ENCODE peak calls at places on chromosomes 16 and 17, in six cellular contexts. N is AG04450; L is heart left ventricle; V is Calu3; D is activated CD8-positive, alpha-beta T cell treated with anti-CD3 and anti-CD28 coated beads for 36 hours; Y is pancreas. G is an unnamed sample.
A peak's percentile ranks its signal among the peaks of the same experiment; 100 is the strongest.

GRCh38 chr16:27480761-27481160 is 69.0 kb downstream of the GTF3C1 start:
- DNase-seq in N (no peak), L (no peak), V (no peak), Y (no peak), D (no peak), G (no peak)

GRCh38 chr17:27396941-27397340 is 59.3 kb upstream of the KSR1 start:
- DNase-seq in D (no peak), L (no peak), V (no peak), N (no peak), Y (no peak), G (no peak)

GRCh38 chr17:65444049-65444448 is 117.4 kb downstream of the AXIN2 start:
- DNase-seq in V (no peak), N (no peak), Y (no peak), L (no peak), D (no peak), G (no peak)

GRCh38 chr17:79545251-79546005 is 65.4 kb downstream of the RBFOX3 start:
- DNase-seq in Y (no peak), N (no peak), V (no peak), D (no peak), L (no peak), G (no peak)

GRCh38 chr17:72719582-72720493 is 372.6 kb downstream of the SLC39A11 start:
- DNase-seq in N (no peak), V (no peak), Y (no peak), D (peak; percentile 87), L (no peak), G (no peak)

GRCh38 chr17:78645421-78646295 is 68.5 kb upstream of the DNAH17 start:
- DNase-seq in L (peak; percentile 88), D (peak; percentile 78), V (peak; percentile 25), Y (no peak), N (no peak), G (no peak)

GRCh38 chr16:84082835-84083569 is 33.7 kb downstream of the MBTPS1 start:
- DNase-seq in V (no peak), N (no peak), L (no peak), Y (no peak), D (no peak), G (no peak)

GRCh38 chr17:44518032-44518431 is 14.8 kb upstream of the GPATCH8 start:
- DNase-seq in Y (no peak), N (no peak), V (no peak), D (no peak), L (no peak), G (no peak)

GRCh38 chr16:12522334-12522733 is 281.4 kb downstream of the CPPED1 start:
- DNase-seq in D (no peak), Y (no peak), V (no peak), L (no peak), N (no peak), G (no peak)

GRCh38 chr17:40558300-40558584 is 7.0 kb downstream of the CCR7 start:
- DNase-seq in V (no peak), D (no peak), L (no peak), Y (no peak), N (no peak), G (no peak)

GRCh38 chr16:3602320-3602653 is 9.1 kb downstream of the SLX4 start:
- DNase-seq in L (no peak), V (no peak), D (no peak), N (no peak), Y (no peak), G (no peak)

GRCh38 chr16:67258160-67258835 is 9.5 kb downstream of the SLC9A5 start:
- DNase-seq in N (no peak), L (no peak), Y (no peak), D (no peak), V (no peak), G (no peak)

GRCh38 chr17:3557768-3558583 is at the start of gene TRPV3:
- DNase-seq in V (peak; percentile 90), L (no peak), N (no peak), Y (peak; percentile 95), D (peak; percentile 68), G (no peak)

GRCh38 chr17:57255182-57255775 is 1.0 kb upstream of the MSI2 start:
- DNase-seq in Y (no peak), D (no peak), V (no peak), N (no peak), L (no peak), G (no peak)

GRCh38 chr16:47064775-47065174 is 79.0 kb downstream of the NETO2 start:
- DNase-seq in Y (no peak), D (no peak), V (no peak), L (no peak), N (no peak), G (no peak)

GRCh38 chr17:45172541-45173286 is 11.0 kb downstream of the HEXIM2 start:
- DNase-seq in L (peak; percentile 72), V (peak; percentile 99), D (peak; percentile 77), Y (peak; percentile 83), N (no peak), G (peak; percentile 16)

GRCh38 chr17:47847341-47848197 is 3.4 kb downstream of the SP6 start:
- DNase-seq in V (no peak), Y (no peak), N (no peak), L (no peak), D (peak; percentile 54), G (peak; percentile 58)

GRCh38 chr17:47843391-47843730 is 2.3 kb upstream of the SCRN2 start:
- DNase-seq in Y (no peak), N (no peak), L (no peak), V (no peak), D (no peak), G (no peak)

GRCh38 chr17:47844230-47844629 is 3.2 kb upstream of the SCRN2 start:
- DNase-seq in L (no peak), V (no peak), D (no peak), Y (no peak), N (no peak), G (no peak)

GRCh38 chr17:47846741-47847340 is 4.1 kb downstream of the SP6 start:
- DNase-seq in Y (no peak), V (no peak), D (no peak), L (no peak), N (no peak), G (peak; percentile 66)

GRCh38 chr17:47844814-47845453 is 3.9 kb upstream of the SCRN2 start:
- DNase-seq in Y (no peak), N (no peak), L (no peak), V (no peak), D (no peak), G (no peak)
- TF ChIP-seq CTCF in Y (no peak), N (peak; percentile 58), L (no peak), V (peak; percentile 74), D (peak; percentile 34), G (peak; percentile 39)

DNA sequence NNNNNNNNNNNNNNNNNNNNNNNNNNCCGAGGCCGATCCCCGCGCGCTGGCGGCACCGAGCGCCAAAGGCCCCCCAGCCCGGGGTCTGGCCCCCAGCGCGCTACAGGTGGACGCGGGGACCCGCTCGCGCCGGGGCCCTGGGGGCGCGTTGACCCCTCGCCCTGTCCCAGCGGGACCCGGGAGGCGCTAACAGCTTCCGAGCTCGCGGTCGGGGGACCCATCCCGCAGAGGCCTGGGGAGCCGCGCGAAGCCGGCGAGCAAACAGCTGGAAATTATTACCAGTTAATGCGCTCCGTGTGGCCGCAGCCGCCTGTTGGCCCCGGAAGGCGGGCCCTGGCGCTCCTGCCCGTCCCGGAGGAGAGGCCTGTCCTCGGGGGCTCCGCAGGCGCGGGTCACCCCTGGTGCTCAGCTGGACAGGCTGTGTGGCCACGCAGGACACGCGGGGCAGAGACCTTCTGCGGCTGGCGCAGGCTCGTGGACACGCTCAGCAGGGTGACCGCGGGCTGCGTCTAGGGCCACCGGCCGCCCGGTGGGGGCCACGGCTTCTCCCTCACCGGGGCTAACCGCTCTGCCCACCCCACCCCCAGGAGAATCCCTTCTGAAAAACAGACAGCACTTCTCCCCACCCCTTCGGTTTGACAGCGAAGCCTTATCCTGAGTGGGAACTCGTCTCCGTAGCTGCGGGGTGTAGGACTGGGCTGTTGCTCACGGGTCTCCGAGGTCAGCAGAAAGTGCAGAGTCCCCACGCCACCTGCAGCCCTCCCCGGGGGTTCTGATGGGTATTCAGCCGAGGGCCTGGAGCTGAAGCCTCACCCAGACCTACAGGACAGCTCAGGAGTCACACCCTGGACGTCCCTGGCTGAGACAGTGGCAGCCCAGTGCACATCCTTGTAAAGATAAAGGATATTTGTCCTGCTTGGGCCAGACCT is 138.7 kb upstream of the RPH3AL start:
- DNase-seq in Y (peak; percentile 60), V (peak; percentile 12), L (peak; percentile 48), D (no peak), N (peak; percentile 34), G (peak; percentile 72)
- TF ChIP-seq CTCF in Y (no peak), V (no peak), L (no peak), D (no peak), N (peak; percentile 18), G (no peak)

GRCh38 chr16:1884889-1885288 is 12.9 kb upstream of the MEIOB start:
- DNase-seq in D (no peak), L (no peak), V (no peak), N (no peak), Y (no peak), G (no peak)

GRCh38 chr16:1887711-1888354 is 15.9 kb upstream of the MEIOB start:
- DNase-seq in Y (no peak), V (no peak), D (no peak), N (no peak), L (no peak), G (no peak)

GRCh38 chr16:1879477-1879876 is 7.5 kb upstream of the MEIOB start:
- DNase-seq in V (no peak), Y (no peak), D (no peak), L (no peak), N (no peak), G (no peak)

GRCh38 chr16:1890024-1890700 is 18.2 kb upstream of the MEIOB start:
- DNase-seq in D (no peak), N (no peak), V (no peak), L (no peak), Y (no peak), G (no peak)

DNA sequence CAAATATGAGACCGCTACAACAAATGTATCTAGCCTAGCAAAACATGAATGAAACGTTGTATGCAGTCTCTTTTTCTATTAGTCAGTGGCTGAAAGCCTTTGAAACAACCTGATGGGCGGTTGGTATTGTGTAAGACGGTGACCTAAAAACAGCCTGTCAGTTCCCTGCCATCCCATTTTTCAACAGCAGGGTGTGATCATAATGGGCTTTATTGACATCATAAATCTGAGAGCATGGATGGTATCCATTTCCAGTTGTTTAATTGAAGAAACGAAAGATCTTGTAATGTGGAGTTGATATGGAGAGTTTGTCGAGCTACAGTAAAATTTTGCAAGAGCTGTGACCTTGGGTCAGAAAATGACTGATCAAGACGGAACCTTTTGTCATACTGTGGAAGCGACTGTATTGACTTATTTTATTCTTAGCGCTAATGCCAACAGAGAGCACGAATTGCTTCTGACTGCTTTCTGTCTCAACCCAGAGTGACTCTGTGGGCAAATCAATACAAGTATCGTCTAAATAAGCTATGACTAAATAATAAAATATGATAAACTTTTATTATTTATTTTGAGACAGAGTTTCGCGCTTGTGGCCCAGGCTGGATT is 12.3 kb upstream of the MEIOB start:
- DNase-seq in N (no peak), V (peak; percentile 56), Y (peak; percentile 29), D (peak; percentile 27), L (no peak), G (no peak)
- TF ChIP-seq CTCF in N (peak; percentile 19), V (peak; percentile 28), Y (no peak), D (no peak), L (no peak), G (peak; percentile 12)

DNA sequence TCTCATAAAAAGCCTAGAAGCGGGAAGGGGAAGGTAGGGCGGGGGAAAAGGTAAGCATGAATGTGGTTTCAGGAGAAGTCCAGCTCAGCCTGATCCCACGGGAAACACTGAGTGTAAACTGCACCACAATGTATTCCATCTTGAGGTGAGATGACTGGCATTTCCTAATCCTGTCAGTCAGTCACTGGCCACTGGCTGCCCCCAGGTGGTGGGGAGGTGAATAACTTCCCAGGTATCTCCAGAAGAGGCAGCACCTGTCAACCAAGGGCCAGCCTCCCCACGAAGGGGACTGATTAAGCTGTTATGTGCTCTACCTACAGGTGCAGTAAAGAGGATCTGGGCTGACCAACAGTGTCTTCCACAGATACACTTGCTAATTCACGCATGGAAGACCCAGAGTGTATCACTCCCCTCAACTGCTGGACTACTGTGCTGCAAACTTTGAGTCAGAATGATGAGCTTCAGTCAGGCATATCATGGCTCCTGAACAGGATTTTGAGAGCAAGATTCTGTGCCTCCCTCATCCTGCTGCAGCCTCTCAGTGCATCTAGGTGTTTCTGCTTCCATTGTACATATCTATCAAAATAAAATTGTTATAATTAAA is 108.5 kb upstream of the CCL2 start:
- DNase-seq in N (no peak), V (peak; percentile 85), Y (peak; percentile 63), L (no peak), D (peak; percentile 79), G (peak; percentile 58)
- TF ChIP-seq CTCF in N (peak; percentile 14), V (peak; percentile 64), Y (peak; percentile 63), L (peak; percentile 33), D (peak; percentile 64), G (peak; percentile 64)

G was measured in nephron progenitor cell.